ENCODE peak calls at places on chromosomes 3 and 15, in ten cellular contexts. H, A, E, P, X, N, F, K, M and J are unnamed samples.

GRCh38 chr15:65833501-65834220 is 35.6 kb upstream of the RAB11A start:
- DNase-seq in H (no peak), A (no peak), E (no peak), P (no peak), X (no peak), N (no peak), F (no peak), K (peak), M (no peak), J (no peak)

GRCh38 chr3:194801378-194802124 is 115.9 kb downstream of the FAM43A start:
- DNase-seq in H (no peak), A (no peak), E (no peak), P (no peak), X (no peak), N (no peak), F (no peak), K (no peak), M (no peak), J (no peak)

GRCh38 chr15:56496635-56497034 is 31.7 kb upstream of the MNS1 start:
- DNase-seq in H (peak), A (no peak), E (no peak), P (no peak), X (no peak), N (peak), F (no peak), K (peak), M (no peak), J (no peak)

GRCh38 chr3:143901105-143901504 is 52.8 kb upstream of the SLC9A9 start:
- DNase-seq in H (no peak), A (no peak), E (no peak), P (no peak), X (no peak), N (peak), F (no peak), K (no peak), M (no peak), J (no peak)

GRCh38 chr15:73258271-73259108 is 110.3 kb downstream of the HCN4 start:
- DNase-seq in H (no peak), A (no peak), E (no peak), P (no peak), X (no peak), N (no peak), F (no peak), K (no peak), M (no peak), J (no peak)

GRCh38 chr3:141401584-141402475 is 33.5 kb downstream of the ZBTB38 start:
- DNase-seq in H (no peak), A (peak), E (peak), P (peak), X (peak), N (peak), F (peak), K (peak), M (no peak), J (peak)

GRCh38 chr3:51904034-51904823 is 1.1 kb upstream of the IQCF1 start:
- DNase-seq in H (no peak), A (no peak), E (no peak), P (no peak), X (no peak), N (no peak), F (no peak), K (no peak), M (no peak), J (no peak)

GRCh38 chr3:157134620-157135191 is 25.2 kb downstream of the CCNL1 start:
- DNase-seq in H (no peak), A (peak), E (no peak), P (no peak), X (no peak), N (no peak), F (no peak), K (no peak), M (no peak), J (no peak)

GRCh38 chr15:79977431-79977940 is 6.5 kb upstream of the BCL2A1 start:
- DNase-seq in H (peak), A (no peak), E (no peak), P (no peak), X (no peak), N (no peak), F (no peak), K (no peak), M (no peak), J (peak)

GRCh38 chr3:155919728-155920127 is 49.3 kb downstream of the GMPS start:
- DNase-seq in H (no peak), A (no peak), E (no peak), P (no peak), X (no peak), N (no peak), F (no peak), K (no peak), M (no peak), J (no peak)

GRCh38 chr15:85598718-85599398 is 195.9 kb downstream of the KLHL25 start:
- DNase-seq in H (no peak), A (no peak), E (no peak), P (no peak), X (no peak), N (peak), F (no peak), K (peak), M (no peak), J (no peak)

GRCh38 chr3:115323380-115323779 is 176.3 kb upstream of the ZBTB20 start:
- DNase-seq in H (no peak), A (no peak), E (no peak), P (no peak), X (no peak), N (no peak), F (no peak), K (no peak), M (no peak), J (no peak)

GRCh38 chr3:18389108-18389733 is 35.9 kb downstream of the SATB1 start:
- DNase-seq in H (peak), A (no peak), E (no peak), P (no peak), X (no peak), N (peak), F (peak), K (peak), M (no peak), J (no peak)

GRCh38 chr3:14253022-14253761 is 74.6 kb downstream of the LSM3 start:
- DNase-seq in H (no peak), A (peak), E (peak), P (no peak), X (no peak), N (peak), F (peak), K (no peak), M (no peak), J (peak)

GRCh38 chr3:126127452-126127851 is 43.5 kb upstream of the SLC41A3 start:
- DNase-seq in H (no peak), A (no peak), E (peak), P (peak), X (no peak), N (no peak), F (no peak), K (no peak), M (peak), J (no peak)

GRCh38 chr3:101932326-101933108 is 83.2 kb downstream of the NFKBIZ start:
- DNase-seq in H (no peak), A (no peak), E (no peak), P (no peak), X (no peak), N (no peak), F (no peak), K (no peak), M (no peak), J (no peak)

GRCh38 chr15:43150171-43150929 is 17.0 kb downstream of the TMEM62 start:
- DNase-seq in H (no peak), A (no peak), E (no peak), P (no peak), X (no peak), N (peak), F (peak), K (no peak), M (no peak), J (no peak)

GRCh38 chr3:151871639-151872468 is 1.6 kb upstream of the SUCNR1 start:
- DNase-seq in H (peak), A (no peak), E (no peak), P (no peak), X (no peak), N (peak), F (no peak), K (no peak), M (no peak), J (no peak)

GRCh38 chr3:167740961-167741587 is 5.6 kb downstream of the SERPINI1 start:
- DNase-seq in H (peak), A (no peak), E (no peak), P (no peak), X (no peak), N (peak), F (peak), K (peak), M (no peak), J (peak)

GRCh38 chr3:106184540-106185457 is 316.0 kb upstream of the CBLB start:
- DNase-seq in H (no peak), A (no peak), E (no peak), P (no peak), X (no peak), N (no peak), F (no peak), K (no peak), M (no peak), J (no peak)

GRCh38 chr15:27762471-27762870 is 336.6 kb downstream of the OCA2 start:
- DNase-seq in H (no peak), A (no peak), E (no peak), P (no peak), X (no peak), N (no peak), F (no peak), K (no peak), M (no peak), J (no peak)

GRCh38 chr15:57375827-57376694 is at the start of gene CGNL1:
- DNase-seq in H (no peak), A (peak), E (peak), P (peak), X (no peak), N (peak), F (peak), K (peak), M (no peak), J (peak)

GRCh38 chr15:69713726-69714559 is 261.3 kb downstream of the RPLP1 start:
- DNase-seq in H (no peak), A (no peak), E (no peak), P (no peak), X (peak), N (no peak), F (peak), K (no peak), M (no peak), J (no peak)

GRCh38 chr15:73857193-73857920 is 16.0 kb upstream of the TBC1D21 start:
- DNase-seq in H (no peak), A (no peak), E (no peak), P (no peak), X (no peak), N (no peak), F (no peak), K (no peak), M (no peak), J (no peak)

GRCh38 chr15:56759450-56759845 is 26.1 kb upstream of the ZNF280D start:
- DNase-seq in H (no peak), A (peak), E (no peak), P (peak), X (no peak), N (peak), F (peak), K (no peak), M (no peak), J (no peak)

GRCh38 chr3:57856675-57857074 is 100.6 kb downstream of the SLMAP start:
- DNase-seq in H (peak), A (no peak), E (no peak), P (no peak), X (no peak), N (peak), F (no peak), K (peak), M (no peak), J (no peak)

GRCh38 chr15:57322602-57323250 is 53.6 kb upstream of the CGNL1 start:
- DNase-seq in H (no peak), A (no peak), E (no peak), P (no peak), X (no peak), N (no peak), F (no peak), K (no peak), M (no peak), J (no peak)

GRCh38 chr15:59567369-59567768 is 44.2 kb upstream of the GCNT3 start:
- DNase-seq in H (no peak), A (no peak), E (no peak), P (no peak), X (no peak), N (no peak), F (no peak), K (no peak), M (no peak), J (no peak)

GRCh38 chr3:177057768-177058167 is 139.5 kb downstream of the TBL1XR1 start:
- DNase-seq in H (peak), A (no peak), E (no peak), P (no peak), X (peak), N (no peak), F (no peak), K (no peak), M (no peak), J (no peak)

GRCh38 chr3:54071596-54071995 is 50.8 kb upstream of the CACNA2D3 start:
- DNase-seq in H (no peak), A (no peak), E (no peak), P (no peak), X (no peak), N (peak), F (no peak), K (no peak), M (no peak), J (no peak)

GRCh38 chr15:82952156-82953081 is at the start of gene HOMER2:
- DNase-seq in H (no peak), A (no peak), E (peak), P (no peak), X (no peak), N (peak), F (peak), K (peak), M (peak), J (no peak)

GRCh38 chr3:155049959-155050358 is 30.2 kb upstream of the MME start:
- DNase-seq in H (no peak), A (no peak), E (no peak), P (no peak), X (no peak), N (no peak), F (no peak), K (no peak), M (no peak), J (no peak)

GRCh38 chr3:142027713-142028112 is 121.6 kb downstream of the TFDP2 start:
- DNase-seq in H (peak), A (no peak), E (no peak), P (no peak), X (no peak), N (peak), F (peak), K (peak), M (no peak), J (peak)

GRCh38 chr3:87733671-87734367 is 325.0 kb downstream of the CGGBP1 start:
- DNase-seq in H (no peak), A (no peak), E (no peak), P (no peak), X (no peak), N (no peak), F (peak), K (no peak), M (peak), J (no peak)

GRCh38 chr15:37109952-37110630 is 9.7 kb upstream of the MEIS2 start:
- DNase-seq in H (no peak), A (no peak), E (no peak), P (peak), X (no peak), N (peak), F (no peak), K (peak), M (no peak), J (no peak)
- H3K4me3 ChIP-seq in H (no peak), A (peak), E (peak), P (peak), X (no peak), N (peak), F (no peak), K (peak), M (peak), J (no peak)

GRCh38 chr15:50003786-50004334 is 115.2 kb downstream of the ATP8B4 start:
- DNase-seq in H (peak), A (peak), E (peak), P (peak), X (peak), N (peak), F (peak), K (peak), M (peak), J (peak)
- H3K4me3 ChIP-seq in H (no peak), A (no peak), E (no peak), P (no peak), X (no peak), N (no peak), F (no peak), K (no peak), M (no peak), J (no peak)

DNA sequence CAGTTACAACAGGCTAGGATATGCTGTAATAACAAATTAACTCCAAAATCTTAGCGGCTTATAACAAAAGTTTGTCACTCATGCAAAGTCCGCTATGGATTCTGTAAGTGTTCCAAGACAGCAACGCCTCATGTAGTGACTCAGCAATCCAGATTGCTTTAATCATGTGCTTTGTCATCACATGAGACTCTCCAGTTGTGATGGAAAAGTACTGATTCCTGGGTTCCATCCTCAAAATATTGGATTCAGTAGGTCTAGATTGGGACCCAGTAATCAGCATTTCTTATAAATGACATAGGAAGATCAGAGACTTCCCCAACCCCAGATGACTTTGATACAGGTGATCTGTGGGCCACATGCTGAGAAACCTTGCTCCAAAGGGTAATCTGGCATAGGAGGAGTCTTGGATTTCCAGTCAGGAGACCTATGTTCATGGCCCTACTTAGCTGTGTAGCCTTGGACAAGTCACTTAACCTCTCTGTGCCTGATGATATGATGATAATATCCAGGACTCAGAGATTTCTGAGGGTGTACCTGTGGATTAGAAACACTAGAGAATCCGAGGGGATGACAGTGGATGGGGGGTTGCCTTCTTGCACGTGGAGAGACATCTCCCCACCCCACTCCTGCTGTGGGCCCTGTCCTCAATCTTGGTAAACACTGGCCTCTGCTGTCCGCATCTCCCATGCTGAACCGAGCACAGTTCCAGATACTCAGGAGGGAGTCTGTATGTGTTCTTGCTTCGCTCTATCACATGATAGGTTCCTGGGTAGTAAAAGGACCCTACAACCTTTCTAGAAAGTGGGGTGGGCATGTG is 65.5 kb downstream of the CORO2B start:
- DNase-seq in H (no peak), A (no peak), E (no peak), P (no peak), X (no peak), N (peak), F (no peak), K (no peak), M (peak), J (no peak)
- H3K4me3 ChIP-seq in H (no peak), A (no peak), E (no peak), P (no peak), X (no peak), N (no peak), F (no peak), K (no peak), M (no peak), J (no peak)

GRCh38 chr15:68020685-68021084 is 33.4 kb upstream of the PIAS1 start:
- DNase-seq in H (no peak), A (no peak), E (no peak), P (no peak), X (no peak), N (no peak), F (no peak), K (no peak), M (no peak), J (no peak)
- H3K4me3 ChIP-seq in H (no peak), A (no peak), E (no peak), P (no peak), X (no peak), N (no peak), F (no peak), K (no peak), M (no peak), J (no peak)

GRCh38 chr3:66037986-66038369 is 740 bp downstream of the MAGI1 start:
- DNase-seq in H (peak), A (peak), E (peak), P (peak), X (no peak), N (no peak), F (peak), K (peak), M (peak), J (peak)

GRCh38 chr3:66038726-66039589 is at the start of gene MAGI1:
- DNase-seq in H (peak), A (peak), E (peak), P (peak), X (no peak), N (peak), F (peak), K (peak), M (peak), J (peak)

GRCh38 chr3:66036586-66037061 is 2.1 kb downstream of the MAGI1 start:
- DNase-seq in H (no peak), A (peak), E (no peak), P (no peak), X (no peak), N (peak), F (no peak), K (no peak), M (no peak), J (no peak)

GRCh38 chr3:66038384-66038725 is 363 bp downstream of the MAGI1 start:
- DNase-seq in H (no peak), A (no peak), E (peak), P (no peak), X (no peak), N (no peak), F (no peak), K (no peak), M (no peak), J (peak)

GRCh38 chr3:66037330-66037985 is 1.3 kb downstream of the MAGI1 start:
- DNase-seq in H (no peak), A (peak), E (peak), P (peak), X (no peak), N (peak), F (peak), K (peak), M (peak), J (peak)
- H3K4me3 ChIP-seq in H (peak), A (peak), E (peak), P (peak), X (no peak), N (peak), F (peak), K (peak), M (peak), J (peak)

DNA sequence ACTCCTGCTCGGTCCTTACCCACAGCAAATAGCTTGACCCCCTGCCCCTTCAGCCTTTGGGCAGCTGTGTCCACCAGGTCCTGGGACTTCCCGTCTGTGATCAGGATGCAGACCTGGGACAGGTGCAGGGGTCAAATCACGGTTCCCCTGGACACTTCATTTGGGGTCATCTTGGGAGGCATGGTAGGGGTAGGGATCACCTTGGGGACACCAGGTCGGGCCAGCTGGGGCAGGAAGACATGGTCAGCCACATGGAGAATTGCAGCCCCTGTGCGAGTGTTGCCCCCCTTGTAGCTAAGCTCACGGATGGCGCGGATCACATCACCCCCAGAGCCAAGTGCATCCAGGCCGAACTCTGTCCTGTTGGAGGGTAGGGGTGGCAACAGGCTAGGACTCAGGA is 1.8 kb downstream of the COL7A1 start:
- DNase-seq in H (no peak), A (no peak), E (no peak), P (no peak), X (no peak), N (no peak), F (no peak), K (no peak), M (no peak), J (no peak)
- H3K4me3 ChIP-seq in H (no peak), A (no peak), E (no peak), P (no peak), X (no peak), N (no peak), F (peak), K (no peak), M (no peak), J (no peak)

GRCh38 chr3:129428020-129428381 is 435 bp downstream of the EFCAB12 start:
- DNase-seq in H (no peak), A (no peak), E (no peak), P (no peak), X (no peak), N (no peak), F (no peak), K (no peak), M (no peak), J (no peak)
- H3K4me3 ChIP-seq in H (no peak), A (peak), E (no peak), P (peak), X (peak), N (peak), F (peak), K (peak), M (peak), J (peak)

DNA sequence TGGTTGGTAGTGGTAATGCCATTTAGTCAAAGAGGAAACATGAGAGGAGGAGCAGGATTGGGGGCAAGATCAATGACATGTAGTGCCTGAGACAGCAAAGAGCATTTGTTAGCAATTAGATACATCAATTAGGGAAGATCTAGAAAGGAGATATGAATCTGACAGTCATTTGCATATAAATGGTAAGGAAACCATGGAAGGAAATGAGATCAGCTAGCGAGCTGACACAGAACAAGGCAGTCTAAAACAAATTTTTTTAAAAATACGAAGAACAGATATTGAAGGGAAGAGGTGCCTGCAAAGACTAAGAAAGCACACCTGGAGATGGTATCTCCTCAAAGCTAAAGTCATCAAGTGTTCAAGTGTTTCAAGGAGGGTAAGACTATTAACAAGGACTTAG is 4.6 kb downstream of the EPM2AIP1 start:
- DNase-seq in H (peak), A (no peak), E (no peak), P (no peak), X (no peak), N (no peak), F (no peak), K (no peak), M (no peak), J (no peak)
- H3K4me3 ChIP-seq in H (peak), A (no peak), E (no peak), P (no peak), X (peak), N (peak), F (no peak), K (no peak), M (peak), J (no peak)